ENCODE peak calls at places on chromosomes 13 and 19, in six cellular contexts. N is mucosa of descending colon, C is endodermal cell, I is heart left ventricle, P is retinal pigment epithelial cell, M is cardiac muscle cell. W is an unnamed sample.

GRCh38 chr19:51292971-51293370 is 18.5 kb upstream of the IGLON5 start:
- DNase-seq in C (peak), P (no peak), I (peak), N (no peak), M (no peak), W (no peak)

GRCh38 chr19:58053480-58054156 is 5.5 kb upstream of the ZNF135 start:
- DNase-seq in P (no peak), I (no peak), C (no peak), M (no peak), N (no peak), W (no peak)

GRCh38 chr19:56707821-56708220 is 36.3 kb upstream of the ZNF835 start:
- DNase-seq in C (no peak), P (no peak), I (no peak), N (no peak), M (no peak), W (no peak)

GRCh38 chr13:40159736-40160135 is 504.3 kb downstream of the COG6 start:
- DNase-seq in I (no peak), M (no peak), P (no peak), N (no peak), C (no peak), W (no peak)

GRCh38 chr19:4295972-4296771 is 6.0 kb downstream of the TMIGD2 start:
- DNase-seq in P (no peak), N (no peak), I (no peak), C (peak), M (peak), W (no peak)

GRCh38 chr19:38375748-38376147 is 1.4 kb downstream of the PSMD8 start:
- DNase-seq in N (no peak), P (no peak), I (peak), C (no peak), M (no peak), W (peak)

GRCh38 chr13:83153833-83154232 is 728.4 kb downstream of the SLITRK1 start:
- DNase-seq in I (no peak), M (peak), P (no peak), N (no peak), C (no peak), W (no peak)

GRCh38 chr13:84137292-84137691 is 255.0 kb upstream of the SLITRK1 start:
- DNase-seq in I (no peak), N (no peak), C (no peak), M (peak), P (no peak), W (peak)

GRCh38 chr13:53782400-53783030 is 753.9 kb downstream of the OLFM4 start:
- DNase-seq in I (no peak), P (peak), M (peak), N (no peak), C (peak), W (peak)

GRCh38 chr13:70987043-70987442 is 878.8 kb upstream of the KLHL1 start:
- DNase-seq in P (no peak), M (no peak), C (no peak), I (no peak), N (no peak), W (no peak)

GRCh38 chr19:1361601-1362384 is 21.9 kb upstream of the NDUFS7 start:
- DNase-seq in C (no peak), I (no peak), M (peak), N (no peak), P (no peak), W (peak)

GRCh38 chr13:46179576-46180368 is 2.2 kb downstream of the LCP1 start:
- DNase-seq in M (no peak), C (no peak), P (no peak), I (peak), N (peak), W (no peak)

GRCh38 chr19:21321134-21321533 is 8.1 kb downstream of the ZNF708 start:
- DNase-seq in C (no peak), P (no peak), M (no peak), N (no peak), I (no peak), W (peak)

GRCh38 chr19:34556500-34556899 is 74.9 kb downstream of the WTIP start:
- DNase-seq in C (peak), M (peak), P (no peak), N (no peak), I (no peak), W (peak)

GRCh38 chr13:51826606-51827005 is 18.4 kb downstream of the TMEM272 start:
- DNase-seq in I (peak), C (no peak), P (no peak), N (no peak), M (peak), W (no peak)

GRCh38 chr19:19520989-19521388 is 5.0 kb downstream of the NDUFA13 start:
- DNase-seq in N (no peak), M (no peak), P (no peak), C (no peak), I (no peak), W (no peak)

GRCh38 chr19:19523177-19523576 is 5.5 kb upstream of the YJEFN3 start:
- DNase-seq in P (no peak), M (no peak), C (no peak), I (no peak), N (no peak), W (no peak)

GRCh38 chr19:19526581-19527370 is 1.9 kb upstream of the YJEFN3 start:
- DNase-seq in C (no peak), M (no peak), N (no peak), I (no peak), P (no peak), W (no peak)

GRCh38 chr19:19525611-19526380 is 2.9 kb upstream of the YJEFN3 start:
- DNase-seq in M (no peak), N (no peak), C (no peak), I (no peak), P (no peak), W (no peak)

DNA sequence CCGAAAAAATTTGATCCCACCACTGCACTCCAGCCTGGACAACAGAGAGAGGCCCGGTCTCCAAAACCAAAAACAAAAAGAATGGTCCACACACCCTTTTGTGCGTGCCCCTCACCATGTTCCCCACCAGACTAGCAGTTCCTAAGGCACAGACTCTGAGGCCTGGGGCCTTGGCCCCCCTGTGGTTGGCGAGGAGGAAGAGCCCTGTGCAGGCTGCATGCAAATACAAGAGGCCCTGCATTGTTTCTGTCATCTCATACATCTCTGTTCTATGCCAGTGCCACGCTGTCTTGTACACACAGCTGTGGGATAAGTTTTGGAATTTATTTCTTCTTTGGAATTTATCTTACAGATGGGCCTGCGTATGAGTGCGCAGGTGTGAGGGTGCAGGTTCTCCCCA is 4.7 kb upstream of the YJEFN3 start:
- DNase-seq in C (no peak), M (no peak), N (no peak), P (no peak), I (no peak), W (no peak)
- TF ChIP-seq CTCF in C (no peak), M (no peak), N (no peak), P (no peak), I (no peak), W (no peak)

GRCh38 chr13:48642061-48642460 is 11.7 kb upstream of the CYSLTR2 start:
- DNase-seq in P (no peak), M (no peak), C (no peak), N (no peak), I (no peak), W (no peak)
- H3K4me3 ChIP-seq in P (no peak), M (no peak), C (no peak), N (no peak), I (no peak), W (no peak)

GRCh38 chr13:25887962-25888655 is 163.7 kb downstream of the SHISA2 start:
- DNase-seq in N (no peak), C (no peak), P (no peak), I (no peak), M (no peak), W (no peak)

GRCh38 chr13:25890671-25891212 is 161.1 kb downstream of the SHISA2 start:
- DNase-seq in M (peak), C (no peak), N (no peak), P (no peak), I (no peak), W (no peak)

GRCh38 chr13:25882732-25883357 is 169.0 kb downstream of the SHISA2 start:
- DNase-seq in C (peak), M (no peak), I (no peak), P (no peak), N (no peak), W (no peak)

GRCh38 chr13:25885418-25885817 is 166.4 kb downstream of the SHISA2 start:
- DNase-seq in P (no peak), N (no peak), I (no peak), C (peak), M (no peak), W (no peak)

DNA sequence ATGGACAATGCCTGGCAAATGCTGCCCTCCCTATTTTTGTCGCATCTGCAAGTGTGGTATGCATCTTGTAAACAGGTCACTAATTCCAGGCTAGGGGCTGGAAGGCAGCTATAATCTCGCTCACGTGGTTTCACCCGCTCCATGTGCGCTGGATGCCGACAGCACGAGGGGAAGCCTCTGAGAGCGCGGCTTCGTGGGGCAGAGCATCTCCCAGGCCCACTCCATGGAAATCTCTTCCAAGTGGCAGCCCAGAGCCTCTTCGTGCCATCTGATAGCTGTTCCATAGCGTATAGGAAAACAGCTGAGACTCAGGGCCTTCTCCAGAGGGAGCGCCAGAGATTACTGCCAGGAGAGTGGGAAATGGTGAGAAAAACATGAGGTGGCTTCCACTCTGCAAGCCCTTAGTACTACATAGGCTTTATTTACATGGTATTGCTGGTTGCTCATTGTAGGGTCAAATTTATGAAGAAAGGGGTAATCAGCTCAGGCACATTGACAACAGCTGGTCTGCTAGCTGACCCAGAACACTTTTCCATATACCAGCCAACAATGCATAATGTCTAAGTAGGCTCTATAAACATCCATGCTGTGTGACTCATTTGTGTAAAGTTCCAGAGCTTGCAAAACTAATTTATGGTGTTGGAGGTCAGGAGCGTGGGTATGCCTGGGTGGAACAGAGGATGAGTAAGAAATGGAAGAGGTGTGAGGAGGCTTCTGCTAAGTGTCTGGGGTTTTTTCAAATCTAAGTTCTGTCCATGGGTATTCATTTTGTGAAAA is 165.2 kb downstream of the SHISA2 start:
- DNase-seq in M (peak), N (no peak), C (peak), I (no peak), P (no peak), W (peak)
- TF ChIP-seq CTCF in M (no peak), N (no peak), C (no peak), I (no peak), P (no peak), W (no peak)

DNA sequence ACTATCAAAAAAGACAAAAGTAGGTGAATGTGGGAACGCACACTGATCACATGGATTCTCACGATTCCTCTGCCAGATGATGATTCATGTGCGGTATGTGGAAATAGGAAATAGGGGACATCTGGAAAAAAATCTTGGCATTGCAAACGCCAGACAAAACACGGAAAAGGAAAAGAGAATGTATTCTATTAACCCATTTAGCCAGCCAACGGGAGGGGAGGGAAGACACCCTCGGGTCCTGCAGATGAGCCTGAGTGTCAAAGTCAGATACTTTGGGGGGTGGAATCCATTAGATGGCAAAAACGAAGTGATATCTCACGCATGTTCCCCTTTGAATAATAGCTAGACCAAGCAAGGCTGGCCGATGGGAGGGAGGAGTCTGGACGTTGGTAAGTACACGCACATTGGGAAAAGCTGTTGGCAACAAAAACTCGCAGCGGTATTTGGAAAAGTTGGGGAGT is 73.7 kb downstream of the COL4A1 start:
- DNase-seq in I (peak), C (peak), P (no peak), M (peak), N (no peak), W (peak)
- H3K4me3 ChIP-seq in I (no peak), C (no peak), P (no peak), M (no peak), N (no peak), W (peak)

DNA sequence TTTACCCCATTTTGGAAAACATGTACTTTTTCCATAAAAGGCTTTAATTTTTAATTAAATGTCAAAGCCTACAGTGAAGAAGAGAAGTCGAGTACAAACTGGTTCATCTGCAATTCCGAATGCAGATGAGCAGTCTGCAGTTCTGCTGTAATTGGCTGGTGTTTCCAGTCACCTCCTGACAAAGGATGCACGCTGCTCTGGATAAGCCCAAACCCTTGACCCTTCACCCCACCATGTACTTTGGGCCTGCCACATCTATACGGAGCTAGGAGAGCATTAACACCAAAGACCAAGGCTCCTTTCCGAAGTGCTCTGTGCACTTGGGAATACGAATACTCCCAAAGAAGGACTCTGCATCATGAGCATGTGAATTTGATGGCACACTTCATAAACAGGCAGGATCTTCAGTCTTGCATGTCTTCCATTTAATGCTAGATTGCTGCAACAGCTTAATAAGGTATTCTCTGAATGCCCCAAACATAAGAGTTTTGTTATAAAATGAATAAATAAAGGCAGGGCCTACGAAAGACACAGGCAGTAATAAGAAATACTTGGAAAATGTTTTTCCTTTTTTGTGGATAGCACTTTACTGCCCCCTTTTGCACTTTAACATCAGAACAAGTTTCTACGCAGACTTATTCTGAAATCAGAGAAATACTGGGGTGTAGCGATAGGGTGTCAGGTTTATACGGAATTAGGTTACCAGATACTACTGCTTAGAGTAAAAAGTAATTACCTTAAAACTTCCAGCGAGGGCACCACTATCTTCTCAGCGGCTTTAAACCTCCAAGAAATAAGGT is 15.1 kb downstream of the EFNB2 start:
- DNase-seq in P (no peak), M (peak), N (no peak), I (no peak), C (no peak), W (peak)
- TF ChIP-seq CTCF in P (peak), M (peak), N (no peak), I (no peak), C (peak), W (peak)

GRCh38 chr19:47405854-47406417 is 13.4 kb downstream of the MEIS3 start:
- DNase-seq in M (no peak), N (no peak), P (no peak), I (no peak), C (no peak), W (no peak)

GRCh38 chr19:47405197-47405550 is 14.2 kb downstream of the MEIS3 start:
- DNase-seq in N (no peak), P (no peak), I (no peak), C (no peak), M (no peak), W (no peak)

GRCh38 chr19:47407417-47407774 is 11.9 kb downstream of the MEIS3 start:
- DNase-seq in M (no peak), N (no peak), I (no peak), C (no peak), P (no peak), W (no peak)

GRCh38 chr19:47408156-47408938 is 11.0 kb downstream of the MEIS3 start:
- DNase-seq in M (no peak), P (no peak), I (no peak), N (no peak), C (no peak), W (no peak)

DNA sequence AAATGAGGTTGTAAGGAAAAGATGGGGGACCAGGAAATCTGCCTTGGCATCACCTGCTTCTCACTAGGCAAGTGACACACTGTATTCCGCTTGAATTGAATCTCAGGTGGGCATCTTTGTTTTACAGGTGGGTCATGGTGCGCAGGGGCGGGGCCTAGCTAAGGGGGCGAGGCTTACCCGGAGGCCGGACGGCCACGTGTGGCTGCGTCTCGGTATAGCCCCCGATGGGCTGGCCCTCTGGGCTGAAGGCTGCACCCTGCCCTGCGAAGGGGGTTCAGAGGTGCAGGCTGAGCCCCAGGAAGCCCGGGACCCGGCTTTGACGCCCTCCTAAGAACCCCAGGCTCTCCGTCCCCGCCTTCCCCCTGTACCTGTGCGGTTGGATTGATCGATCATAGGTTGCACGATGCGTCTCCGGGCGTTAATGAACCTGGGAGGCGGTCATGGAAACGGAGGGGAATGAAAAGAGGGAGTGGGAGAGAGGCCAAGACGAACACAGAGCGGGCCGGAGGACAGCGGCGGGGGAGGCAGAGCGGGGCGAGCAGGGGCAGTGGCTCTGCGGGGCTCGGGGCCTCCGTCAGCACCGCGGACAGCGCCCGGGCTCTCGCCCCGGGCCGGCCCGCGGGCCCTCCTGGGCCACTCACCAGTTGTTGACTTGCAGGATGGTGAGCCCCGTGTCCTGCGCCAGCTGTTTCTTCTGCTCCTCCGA is 12.5 kb downstream of the MEIS3 start:
- DNase-seq in M (peak), I (no peak), N (no peak), C (peak), P (no peak), W (no peak)
- H3K4me3 ChIP-seq in M (no peak), I (no peak), N (no peak), C (no peak), P (no peak), W (no peak)

GRCh38 chr13:33691980-33692379 is 126.0 kb upstream of the RFC3 start:
- DNase-seq in C (no peak), M (no peak), P (no peak), I (no peak), N (no peak), W (no peak)

GRCh38 chr13:33692531-33692930 is 125.4 kb upstream of the RFC3 start:
- DNase-seq in M (no peak), C (no peak), N (no peak), P (no peak), I (no peak), W (no peak)

GRCh38 chr13:33694546-33694945 is 123.4 kb upstream of the RFC3 start:
- DNase-seq in N (no peak), C (no peak), P (no peak), I (no peak), M (no peak), W (no peak)

GRCh38 chr13:33696530-33696929 is 121.4 kb upstream of the RFC3 start:
- DNase-seq in M (no peak), N (no peak), C (no peak), P (no peak), I (no peak), W (no peak)

DNA sequence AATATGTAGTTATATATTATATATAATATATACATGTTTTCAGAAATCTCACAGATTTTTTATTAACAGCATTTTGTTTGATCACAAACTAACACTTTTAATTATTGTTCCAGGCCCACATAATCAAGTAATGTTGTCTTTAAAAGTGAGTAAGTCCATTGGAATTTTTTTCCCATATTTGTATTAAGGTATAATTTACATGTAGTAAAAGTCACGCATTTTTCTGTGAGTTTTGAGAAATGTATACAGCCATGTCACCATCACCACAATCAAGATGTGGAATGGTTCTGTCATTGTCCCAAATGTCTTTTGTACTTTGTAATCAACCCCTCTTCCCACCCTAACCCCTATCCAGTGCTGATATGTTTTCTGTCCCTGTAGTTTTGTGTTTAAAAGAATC is 120.0 kb upstream of the RFC3 start:
- DNase-seq in M (no peak), C (no peak), N (no peak), P (no peak), I (no peak), W (no peak)
- TF ChIP-seq CTCF in M (no peak), C (no peak), N (no peak), P (no peak), I (no peak), W (no peak)